ENCODE peak calls at places on chromosome 3, in nine cellular contexts. K, U, V, T, B, C, L, W and P are unnamed samples.

GRCh38 chr3:47877288-47877687 is 74.3 kb downstream of the DHX30 start:
- DNase-seq in K (no peak), U (no peak), V (no peak), T (no peak), B (no peak), C (no peak), L (no peak), W (no peak), P (no peak)

GRCh38 chr3:40765884-40766283 is 241.1 kb downstream of the ZNF621 start:
- DNase-seq in K (no peak), U (no peak), V (no peak), T (no peak), B (no peak), C (no peak), L (no peak), W (no peak), P (no peak)

GRCh38 chr3:159787191-159787590 is 201.4 kb upstream of the IL12A start:
- DNase-seq in K (no peak), U (no peak), V (no peak), T (peak), B (peak), C (no peak), L (no peak), W (no peak), P (no peak)

GRCh38 chr3:55090310-55090709 is 162.5 kb upstream of the LRTM1 start:
- DNase-seq in K (no peak), U (no peak), V (no peak), T (no peak), B (no peak), C (no peak), L (no peak), W (no peak), P (no peak)

GRCh38 chr3:147008458-147008857 is 397.9 kb downstream of the ZIC4 start:
- DNase-seq in K (no peak), U (no peak), V (no peak), T (no peak), B (no peak), C (no peak), L (no peak), W (no peak), P (no peak)

GRCh38 chr3:112676659-112677234 is 35.8 kb upstream of the CCDC80 start:
- DNase-seq in K (peak), U (peak), V (peak), T (peak), B (peak), C (peak), L (peak), W (peak), P (no peak)

GRCh38 chr3:134366928-134367352 is 7.3 kb downstream of the AMOTL2 start:
- DNase-seq in K (no peak), U (no peak), V (no peak), T (no peak), B (no peak), C (no peak), L (no peak), W (no peak), P (no peak)

GRCh38 chr3:133479895-133480669 is 80.2 kb downstream of the BFSP2 start:
- DNase-seq in K (peak), U (no peak), V (no peak), T (no peak), B (no peak), C (no peak), L (no peak), W (no peak), P (no peak)

GRCh38 chr3:129119365-129120100 is 2.1 kb downstream of the RAB43 start:
- DNase-seq in K (no peak), U (no peak), V (no peak), T (no peak), B (no peak), C (no peak), L (peak), W (peak), P (peak)